ENCODE peak calls at places on chromosome 2, in five cellular contexts. One of them, this sample, is unnamed.

GRCh38 chr2:72973566-72974435 is 56.5 kb downstream of the EMX1 start:
- DNase-seq in foreskin fibroblast: peak; percentile 76
- DNase-seq in lower lobe of right lung: no peak
- DNase-seq in Peyer's patch: peak; percentile 63
- DNase-seq in GM23338: peak; percentile 94
- DNase-seq in this sample: peak; percentile 83

GRCh38 chr2:70974592-70974991 is 3.8 kb upstream of the ANKRD53 start:
- DNase-seq in foreskin fibroblast: no peak
- DNase-seq in lower lobe of right lung: no peak
- DNase-seq in Peyer's patch: no peak
- DNase-seq in GM23338: no peak
- DNase-seq in this sample: no peak

GRCh38 chr2:232999354-232999753 is 13.7 kb downstream of the NGEF start:
- DNase-seq in foreskin fibroblast: no peak
- DNase-seq in lower lobe of right lung: no peak
- DNase-seq in Peyer's patch: peak; percentile 34
- DNase-seq in GM23338: peak; percentile 49
- DNase-seq in this sample: no peak

GRCh38 chr2:11042841-11043240 is 112.4 kb upstream of the SLC66A3 start:
- DNase-seq in foreskin fibroblast: no peak
- DNase-seq in lower lobe of right lung: no peak
- DNase-seq in Peyer's patch: no peak
- DNase-seq in GM23338: no peak
- DNase-seq in this sample: no peak

GRCh38 chr2:6418316-6418715 is 447.4 kb downstream of the CMPK2 start:
- DNase-seq in foreskin fibroblast: peak; percentile 8
- DNase-seq in lower lobe of right lung: no peak
- DNase-seq in Peyer's patch: no peak
- DNase-seq in GM23338: no peak
- DNase-seq in this sample: no peak

GRCh38 chr2:208466133-208466919 is 59.7 kb downstream of the PTH2R start:
- DNase-seq in foreskin fibroblast: peak; percentile 0
- DNase-seq in lower lobe of right lung: no peak
- DNase-seq in Peyer's patch: peak; percentile 52
- DNase-seq in GM23338: peak; percentile 90
- DNase-seq in this sample: peak; percentile 34

GRCh38 chr2:237968048-237968862 is 1.4 kb downstream of the UBE2F start:
- DNase-seq in foreskin fibroblast: peak; percentile 87
- DNase-seq in lower lobe of right lung: no peak
- DNase-seq in Peyer's patch: peak; percentile 70
- DNase-seq in GM23338: peak; percentile 41
- DNase-seq in this sample: peak; percentile 86

GRCh38 chr2:86223098-86223681 is 23.9 kb downstream of the MRPL35 start:
- DNase-seq in foreskin fibroblast: peak; percentile 82
- DNase-seq in lower lobe of right lung: no peak
- DNase-seq in Peyer's patch: no peak
- DNase-seq in GM23338: no peak
- DNase-seq in this sample: no peak

GRCh38 chr2:175929850-175930249 is 72.2 kb downstream of the LNPK start:
- DNase-seq in foreskin fibroblast: peak; percentile 74
- DNase-seq in lower lobe of right lung: no peak
- DNase-seq in Peyer's patch: no peak
- DNase-seq in GM23338: no peak
- DNase-seq in this sample: no peak

GRCh38 chr2:240556553-240557100 is 1.2 kb downstream of the ANKMY1 start:
- DNase-seq in foreskin fibroblast: peak; percentile 69
- DNase-seq in lower lobe of right lung: peak; percentile 63
- DNase-seq in Peyer's patch: peak; percentile 80
- DNase-seq in GM23338: peak; percentile 79
- DNase-seq in this sample: peak; percentile 62

GRCh38 chr2:240558229-240558885 is 569 bp upstream of the ANKMY1 start:
- DNase-seq in foreskin fibroblast: no peak
- DNase-seq in lower lobe of right lung: no peak
- DNase-seq in Peyer's patch: no peak
- DNase-seq in GM23338: peak; percentile 68
- DNase-seq in this sample: no peak

GRCh38 chr2:240557808-240558207 is at the start of gene ANKMY1:
- DNase-seq in foreskin fibroblast: peak; percentile 93
- DNase-seq in lower lobe of right lung: peak; percentile 85
- DNase-seq in Peyer's patch: peak; percentile 75
- DNase-seq in GM23338: peak; percentile 95
- DNase-seq in this sample: peak; percentile 90

GRCh38 chr2:240555541-240556250 is 2.1 kb downstream of the ANKMY1 start:
- DNase-seq in foreskin fibroblast: no peak
- DNase-seq in lower lobe of right lung: no peak
- DNase-seq in Peyer's patch: no peak
- DNase-seq in GM23338: no peak
- DNase-seq in this sample: no peak

GRCh38 chr2:240557101-240557751 is 562 bp downstream of the ANKMY1 start:
- DNase-seq in foreskin fibroblast: peak; percentile 15
- DNase-seq in lower lobe of right lung: peak; percentile 48
- DNase-seq in Peyer's patch: no peak
- DNase-seq in GM23338: peak; percentile 48
- DNase-seq in this sample: no peak
- TF ChIP-seq CTCF in foreskin fibroblast: no peak
- TF ChIP-seq CTCF in lower lobe of right lung: no peak
- TF ChIP-seq CTCF in Peyer's patch: no peak
- TF ChIP-seq CTCF in GM23338: no peak
- TF ChIP-seq CTCF in this sample: no peak

DNA sequence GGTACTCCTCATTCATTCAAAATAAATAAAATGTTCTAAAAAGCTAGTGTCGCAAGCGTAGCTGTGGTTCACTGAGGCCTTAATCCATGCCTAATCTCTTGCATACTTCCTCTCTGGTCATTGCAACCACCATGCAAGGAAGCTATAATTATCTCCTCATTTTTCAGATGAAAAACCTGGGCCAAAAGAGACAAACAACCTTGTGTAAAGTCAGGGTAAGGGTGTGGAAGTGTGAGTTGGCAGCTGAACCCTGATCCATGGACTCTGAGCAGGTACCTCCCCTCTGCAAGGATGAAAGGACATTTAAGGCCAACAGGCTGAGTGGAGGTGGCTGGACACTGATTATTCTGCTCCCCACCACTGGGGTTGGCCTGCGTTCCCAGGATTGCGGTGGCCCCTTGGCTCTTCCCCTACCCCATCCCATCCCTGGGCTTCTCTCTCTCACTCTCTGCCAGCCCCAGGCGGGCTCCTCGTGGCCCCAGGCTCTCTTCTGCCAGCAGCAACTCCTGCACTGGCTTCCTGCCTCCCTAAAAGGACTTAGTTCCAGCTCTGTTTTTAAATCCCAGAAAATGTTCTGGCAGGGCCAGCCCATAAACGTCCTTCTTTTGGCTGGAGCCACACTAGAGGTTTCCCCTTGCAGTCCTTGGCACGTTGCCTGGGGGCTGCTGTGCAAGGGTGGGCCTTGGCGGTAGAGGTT is 72.0 kb upstream of the AFF3 start:
- DNase-seq in foreskin fibroblast: no peak
- DNase-seq in lower lobe of right lung: no peak
- DNase-seq in Peyer's patch: peak; percentile 81
- DNase-seq in GM23338: no peak
- DNase-seq in this sample: no peak
- TF ChIP-seq CTCF in foreskin fibroblast: no peak
- TF ChIP-seq CTCF in lower lobe of right lung: no peak
- TF ChIP-seq CTCF in Peyer's patch: peak; percentile 30
- TF ChIP-seq CTCF in GM23338: no peak
- TF ChIP-seq CTCF in this sample: no peak

DNA sequence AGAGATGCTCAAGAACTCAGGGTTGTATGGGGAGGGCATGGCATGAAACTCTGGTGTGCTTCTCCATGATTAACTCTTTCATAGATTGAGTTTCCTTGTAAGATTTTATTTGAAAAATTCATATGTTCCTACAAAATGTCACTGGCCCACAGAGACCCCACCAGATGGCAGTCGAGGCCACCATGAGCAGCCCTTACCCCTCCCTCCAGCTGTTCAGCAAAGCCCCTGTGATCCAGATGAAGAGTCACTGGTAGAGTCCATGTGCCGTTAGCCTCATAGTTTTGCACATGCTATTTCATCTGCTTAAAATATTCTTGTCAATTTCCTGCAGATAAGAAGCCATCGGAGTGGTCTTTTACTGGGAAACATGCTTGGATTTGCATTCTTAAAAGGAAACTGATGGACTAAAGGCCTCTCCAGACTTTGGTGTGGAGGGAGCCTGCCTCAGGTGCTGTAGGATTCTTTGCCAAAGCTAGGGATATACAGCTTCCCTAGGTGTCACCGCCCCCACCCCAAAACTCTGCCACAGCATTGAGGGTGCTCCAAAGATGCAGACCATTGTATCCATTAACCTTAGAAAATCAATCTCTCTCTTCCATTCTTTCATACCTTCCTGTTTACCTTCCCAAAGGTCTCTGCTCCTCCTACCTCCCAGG is 18.8 kb downstream of the ZNF385B start:
- DNase-seq in foreskin fibroblast: peak; percentile 19
- DNase-seq in lower lobe of right lung: no peak
- DNase-seq in Peyer's patch: no peak
- DNase-seq in GM23338: peak; percentile 68
- DNase-seq in this sample: no peak
- TF ChIP-seq CTCF in foreskin fibroblast: peak; percentile 43
- TF ChIP-seq CTCF in lower lobe of right lung: peak; percentile 26
- TF ChIP-seq CTCF in Peyer's patch: no peak
- TF ChIP-seq CTCF in GM23338: peak; percentile 81
- TF ChIP-seq CTCF in this sample: peak; percentile 52

DNA sequence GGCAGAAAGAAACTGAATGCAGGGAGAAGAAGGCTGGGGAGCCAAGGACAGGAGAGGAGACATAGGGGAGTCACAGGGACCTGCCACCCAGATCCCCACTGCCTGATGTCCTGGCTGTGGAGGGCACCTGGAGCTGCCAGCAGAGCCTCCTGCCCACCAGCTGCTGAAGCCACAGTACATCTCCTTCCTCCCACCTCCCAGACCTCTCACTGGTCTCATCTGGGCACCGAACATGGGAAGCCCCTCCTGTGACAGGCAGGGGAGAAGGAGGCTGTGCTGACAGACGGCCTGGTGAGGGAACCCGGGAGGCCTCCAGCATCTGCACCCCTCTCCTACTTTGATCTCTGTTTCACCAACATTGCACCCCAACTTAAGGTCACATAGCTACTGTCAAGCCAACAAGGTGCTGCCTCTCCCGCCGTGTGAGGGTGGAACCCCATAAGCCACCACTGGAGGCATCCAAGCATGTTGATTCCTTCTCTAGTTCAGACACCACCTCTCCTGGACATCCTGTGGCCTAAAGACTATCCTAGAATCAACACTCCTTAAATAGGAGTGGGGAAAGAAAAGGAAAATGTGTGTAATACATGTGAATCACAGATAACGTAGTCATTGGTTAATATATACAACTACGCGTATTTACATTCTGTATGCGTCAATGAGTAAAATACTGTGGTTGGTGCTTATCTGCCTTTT is 3.6 kb upstream of the RNPEPL1 start:
- DNase-seq in foreskin fibroblast: no peak
- DNase-seq in lower lobe of right lung: no peak
- DNase-seq in Peyer's patch: peak; percentile 56
- DNase-seq in GM23338: no peak
- DNase-seq in this sample: no peak
- TF ChIP-seq CTCF in foreskin fibroblast: no peak
- TF ChIP-seq CTCF in lower lobe of right lung: no peak
- TF ChIP-seq CTCF in Peyer's patch: no peak
- TF ChIP-seq CTCF in GM23338: no peak
- TF ChIP-seq CTCF in this sample: no peak

GRCh38 chr2:149488719-149489440 is 98.7 kb downstream of the MMADHC start:
- DNase-seq in foreskin fibroblast: no peak
- DNase-seq in lower lobe of right lung: no peak
- DNase-seq in Peyer's patch: no peak
- DNase-seq in GM23338: no peak
- DNase-seq in this sample: no peak

GRCh38 chr2:149489452-149489851 is 98.1 kb downstream of the MMADHC start:
- DNase-seq in foreskin fibroblast: no peak
- DNase-seq in lower lobe of right lung: no peak
- DNase-seq in Peyer's patch: no peak
- DNase-seq in GM23338: peak; percentile 54
- DNase-seq in this sample: no peak

GRCh38 chr2:149487189-149487588 is 100.4 kb downstream of the MMADHC start:
- DNase-seq in foreskin fibroblast: peak; percentile 28
- DNase-seq in lower lobe of right lung: no peak
- DNase-seq in Peyer's patch: no peak
- DNase-seq in GM23338: no peak
- DNase-seq in this sample: no peak

GRCh38 chr2:149492923-149493322 is 94.7 kb downstream of the MMADHC start:
- DNase-seq in foreskin fibroblast: no peak
- DNase-seq in lower lobe of right lung: no peak
- DNase-seq in Peyer's patch: no peak
- DNase-seq in GM23338: peak; percentile 42
- DNase-seq in this sample: no peak

GRCh38 chr2:149490296-149490695 is 97.3 kb downstream of the MMADHC start:
- DNase-seq in foreskin fibroblast: peak; percentile 69
- DNase-seq in lower lobe of right lung: no peak
- DNase-seq in Peyer's patch: no peak
- DNase-seq in GM23338: peak; percentile 10
- DNase-seq in this sample: no peak
- TF ChIP-seq CTCF in foreskin fibroblast: peak; percentile 27
- TF ChIP-seq CTCF in lower lobe of right lung: no peak
- TF ChIP-seq CTCF in Peyer's patch: no peak
- TF ChIP-seq CTCF in GM23338: peak; percentile 29
- TF ChIP-seq CTCF in this sample: no peak

DNA sequence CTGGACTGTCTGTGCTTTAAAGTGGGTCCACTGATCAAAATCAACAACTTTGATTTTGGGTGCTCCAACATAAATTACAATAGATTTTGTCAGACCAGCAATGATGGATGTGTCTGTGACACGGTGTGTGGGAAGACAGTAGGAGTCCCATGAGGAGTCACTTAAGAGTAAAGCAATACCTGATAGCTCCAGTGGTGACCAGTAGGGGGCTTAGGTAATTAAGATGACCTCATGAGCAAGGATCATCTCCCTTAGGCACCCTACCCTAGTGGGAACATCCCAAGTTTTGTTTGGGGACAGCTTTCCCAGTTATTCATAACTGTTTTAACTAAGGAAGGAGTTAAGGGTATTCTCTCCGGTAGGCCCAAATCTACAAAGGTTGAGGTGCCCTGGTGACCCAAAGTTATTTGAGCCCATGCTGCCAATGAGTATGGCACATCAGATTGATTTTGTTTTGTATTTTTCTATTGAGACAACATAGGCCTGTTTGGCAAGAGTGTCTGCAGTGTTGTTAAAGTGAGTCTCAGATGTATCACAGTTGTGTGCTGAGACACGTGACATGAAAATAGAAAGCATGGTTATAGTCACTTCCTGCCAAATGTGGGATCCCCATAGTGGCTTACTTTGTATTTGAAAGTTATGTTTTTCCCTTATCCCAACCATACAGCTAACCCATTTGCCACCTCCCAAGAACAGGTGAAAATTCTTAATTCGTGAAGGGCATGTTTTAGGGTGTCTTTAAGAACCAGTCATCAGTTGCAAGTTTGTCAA is 1337.6 kb upstream of the SLC39A10 start:
- DNase-seq in foreskin fibroblast: no peak
- DNase-seq in lower lobe of right lung: no peak
- DNase-seq in Peyer's patch: no peak
- DNase-seq in GM23338: peak; percentile 67
- DNase-seq in this sample: no peak
- TF ChIP-seq CTCF in foreskin fibroblast: no peak
- TF ChIP-seq CTCF in lower lobe of right lung: no peak
- TF ChIP-seq CTCF in Peyer's patch: no peak
- TF ChIP-seq CTCF in GM23338: peak; percentile 50
- TF ChIP-seq CTCF in this sample: no peak